ENCODE peak calls at places on chromosomes 13 and 19, in ten cellular contexts. V, I, T, Z, Y, P, Q, S, R and K are unnamed samples.

GRCh38 chr19:30696514-30696913 is 324.3 kb downstream of the ZNF536 start:
- DNase-seq in P (peak), T (no peak), I (peak), Z (no peak), V (no peak), R (no peak), S (peak), Q (no peak), Y (no peak), K (no peak)

GRCh38 chr13:100608906-100609305 is 20.3 kb upstream of the GGACT start:
- DNase-seq in Z (no peak), T (no peak), S (peak), P (peak), R (no peak), Y (no peak), Q (no peak), V (no peak), I (no peak), K (peak)

GRCh38 chr13:66657165-66657895 is 572.8 kb downstream of the PCDH9 start:
- DNase-seq in P (no peak), Q (no peak), V (no peak), I (no peak), Y (no peak), R (peak), S (peak), T (no peak), Z (no peak), K (no peak)

GRCh38 chr19:14477417-14478112 is 2.4 kb upstream of the PTGER1 start:
- DNase-seq in P (no peak), Z (no peak), Q (no peak), T (no peak), S (peak), R (no peak), Y (no peak), I (no peak), V (no peak), K (no peak)

GRCh38 chr19:16001481-16002312 is 52.9 kb downstream of the OR10H4 start:
- DNase-seq in Y (no peak), Q (peak), S (peak), I (peak), R (peak), Z (no peak), T (peak), P (peak), V (no peak), K (peak)

GRCh38 chr19:408441-409005 is 424 bp downstream of the C2CD4C start:
- DNase-seq in R (no peak), V (peak), Y (no peak), Q (no peak), I (no peak), S (no peak), P (no peak), Z (no peak), T (no peak), K (no peak)

GRCh38 chr19:5828661-5829566 is 10.6 kb downstream of the FUT6 start:
- DNase-seq in T (no peak), I (no peak), R (no peak), P (peak), S (peak), Y (no peak), Q (no peak), Z (no peak), V (peak), K (no peak)

GRCh38 chr13:54373211-54373610 is 1344.6 kb downstream of the OLFM4 start:
- DNase-seq in S (no peak), Q (no peak), T (no peak), Y (no peak), P (no peak), I (no peak), V (no peak), Z (no peak), R (no peak), K (no peak)

GRCh38 chr19:5293607-5294089 is 47.0 kb downstream of the PTPRS start:
- DNase-seq in V (no peak), T (no peak), Y (no peak), P (no peak), S (peak), R (no peak), I (no peak), Q (no peak), Z (no peak), K (no peak)

GRCh38 chr19:10228925-10229324 is 2.2 kb downstream of the S1PR2 start:
- DNase-seq in R (no peak), P (peak), Y (no peak), Z (no peak), V (peak), S (peak), Q (no peak), T (peak), I (peak), K (no peak)

GRCh38 chr19:19215792-19216191 is 4.0 kb downstream of the NCAN start:
- DNase-seq in I (no peak), Y (no peak), P (no peak), R (no peak), S (no peak), V (no peak), Q (no peak), Z (no peak), T (no peak), K (no peak)

GRCh38 chr13:75180805-75181455 is 301.0 kb downstream of the TBC1D4 start:
- DNase-seq in Y (no peak), I (no peak), Q (no peak), R (no peak), V (no peak), S (peak), Z (no peak), P (no peak), T (no peak), K (no peak)

GRCh38 chr13:36819811-36820140 is 754 bp downstream of the RFXAP start:
- DNase-seq in Q (no peak), S (peak), P (peak), I (peak), T (peak), Z (peak), V (peak), R (no peak), Y (no peak), K (peak)

GRCh38 chr13:25213716-25214115 is 41.6 kb upstream of the AMER2 start:
- DNase-seq in P (no peak), S (no peak), T (no peak), Q (no peak), Z (no peak), Y (no peak), V (no peak), R (no peak), I (no peak), K (no peak)

GRCh38 chr19:30064021-30064699 is 122.1 kb downstream of the URI1 start:
- DNase-seq in Z (no peak), P (no peak), Y (no peak), S (no peak), R (no peak), V (no peak), Q (no peak), I (peak), T (no peak), K (peak)

GRCh38 chr13:113639661-113640262 is 18.2 kb downstream of the ATP4B start:
- DNase-seq in R (no peak), I (no peak), S (no peak), Q (no peak), Z (no peak), V (no peak), P (no peak), Y (no peak), T (no peak), K (no peak)

GRCh38 chr13:26255717-26256277 is 1.9 kb downstream of the CDK8 start:
- DNase-seq in Z (no peak), V (no peak), R (no peak), Q (no peak), T (no peak), Y (no peak), S (peak), P (no peak), I (no peak), K (peak)

GRCh38 chr13:43664700-43665191 is 122.0 kb downstream of the ENOX1 start:
- DNase-seq in Z (no peak), I (no peak), R (peak), S (peak), P (no peak), T (no peak), V (no peak), Y (no peak), Q (no peak), K (no peak)